ENCODE peak calls at places on chromosome 19, in eight cellular contexts. P, A, E, T, I, S, V and H are unnamed samples.

GRCh38 chr19:30136591-30136990 is 194.6 kb downstream of the URI1 start:
- DNase-seq in T (no peak), P (no peak), S (no peak), E (peak; percentile 15), I (no peak), A (no peak), V (no peak), H (no peak)

GRCh38 chr19:6761053-6761676 is 6.1 kb downstream of the SH2D3A start:
- DNase-seq in T (no peak), A (no peak), S (no peak), V (no peak), I (no peak), E (peak; percentile 27), P (no peak), H (no peak)

GRCh38 chr19:45363861-45364459 is 6.4 kb downstream of the ERCC2 start:
- DNase-seq in E (no peak), I (no peak), P (no peak), A (no peak), V (no peak), T (no peak), S (no peak), H (no peak)

GRCh38 chr19:49473868-49474544 is at the start of gene FLT3LG:
- DNase-seq in P (no peak), I (peak; percentile 93), E (peak; percentile 83), V (peak; percentile 78), S (no peak), A (peak; percentile 94), T (peak; percentile 77), H (peak; percentile 76)

GRCh38 chr19:10159610-10160009 is 35.1 kb downstream of the DNMT1 start:
- DNase-seq in E (no peak), S (no peak), A (no peak), I (no peak), V (no peak), T (no peak), P (no peak), H (no peak)

GRCh38 chr19:48348039-48348438 is 15.7 kb downstream of the TMEM143 start:
- DNase-seq in P (no peak), S (no peak), E (no peak), I (no peak), V (no peak), T (peak; percentile 59), A (no peak), H (peak; percentile 27)

GRCh38 chr19:43464089-43464775 is 1.2 kb downstream of the LYPD3 start:
- DNase-seq in E (peak; percentile 81), A (no peak), P (no peak), I (no peak), S (no peak), V (no peak), T (peak; percentile 78), H (no peak)

GRCh38 chr19:17754634-17755532 is 3.6 kb downstream of the FCHO1 start:
- DNase-seq in I (no peak), S (no peak), T (no peak), P (no peak), A (no peak), V (peak; percentile 62), E (no peak), H (no peak)

GRCh38 chr19:36363845-36364244 is 15.2 kb downstream of the ZFP14 start:
- DNase-seq in S (no peak), A (no peak), V (no peak), T (no peak), P (no peak), E (no peak), I (no peak), H (no peak)

GRCh38 chr19:46892252-46893179 is 31.7 kb downstream of the ARHGAP35 start:
- DNase-seq in P (peak; percentile 98), A (no peak), I (no peak), T (no peak), V (no peak), E (no peak), S (no peak), H (no peak)

GRCh38 chr19:46863818-46864629 is 3.2 kb downstream of the ARHGAP35 start:
- DNase-seq in T (no peak), S (no peak), A (no peak), P (no peak), I (no peak), E (peak; percentile 47), V (peak; percentile 85), H (peak; percentile 66)

GRCh38 chr19:35495107-35496064 is 5.1 kb upstream of the KRTDAP start:
- DNase-seq in V (peak; percentile 72), A (peak; percentile 64), S (no peak), P (no peak), E (peak; percentile 87), T (peak; percentile 28), I (peak; percentile 47), H (peak; percentile 73)

GRCh38 chr19:54806516-54806838 is 3.1 kb downstream of the KIR2DL4 start:
- DNase-seq in P (no peak), A (no peak), T (no peak), E (no peak), S (no peak), V (no peak), I (no peak), H (no peak)